ENCODE peak calls at places on chromosome 1, in ten cellular contexts. I is AG10803, E is foreskin fibroblast, L is upper lobe of right lung, F is left ventricle myocardium inferior, S is PC-3, U is ascending aorta, P is psoas muscle, J is neural crest cell, V is transverse colon. H is an unnamed sample.
A peak's percentile ranks its signal among the peaks of the same experiment; 100 is the strongest.

GRCh38 chr1:86507935-86508582 is 38.8 kb upstream of the CLCA4 start:
- DNase-seq in I (peak; percentile 60), E (peak; percentile 69), L (no peak), F (no peak), S (peak; percentile 50), U (no peak), P (no peak), J (no peak), V (no peak), H (peak; percentile 40)

GRCh38 chr1:223834660-223835263 is 11.0 kb downstream of the TP53BP2 start:
- DNase-seq in I (peak; percentile 65), E (peak; percentile 80), L (no peak), F (no peak), S (peak; percentile 63), U (no peak), P (no peak), J (no peak), V (no peak), H (peak; percentile 50)

GRCh38 chr1:30720271-30721223 is 2.8 kb downstream of the MATN1 start:
- DNase-seq in I (no peak), E (no peak), L (no peak), F (no peak), S (no peak), U (no peak), P (no peak), J (no peak), V (no peak), H (no peak)

GRCh38 chr1:232912845-232913580 is 37.4 kb upstream of the NTPCR start:
- DNase-seq in I (no peak), E (no peak), L (no peak), F (no peak), S (no peak), U (no peak), P (no peak), J (no peak), V (no peak), H (no peak)

GRCh38 chr1:228095938-228096337 is 7.2 kb downstream of the C1orf35 start:
- DNase-seq in I (no peak), E (no peak), L (no peak), F (no peak), S (no peak), U (no peak), P (peak; percentile 30), J (no peak), V (no peak), H (no peak)

GRCh38 chr1:224259986-224260385 is 70.0 kb downstream of the NVL start:
- DNase-seq in I (peak; percentile 3), E (peak; percentile 20), L (no peak), F (no peak), S (peak; percentile 78), U (no peak), P (no peak), J (no peak), V (no peak), H (no peak)

GRCh38 chr1:168760781-168761180 is 31.8 kb upstream of the DPT start:
- DNase-seq in I (no peak), E (no peak), L (no peak), F (no peak), S (no peak), U (no peak), P (no peak), J (no peak), V (no peak), H (no peak)

GRCh38 chr1:35062518-35063196 is 16.5 kb upstream of the ZMYM1 start:
- DNase-seq in I (no peak), E (peak; percentile 13), L (no peak), F (no peak), S (peak; percentile 55), U (no peak), P (no peak), J (no peak), V (no peak), H (peak; percentile 53)

GRCh38 chr1:208132287-208132882 is 111.8 kb downstream of the PLXNA2 start:
- DNase-seq in I (peak; percentile 74), E (peak; percentile 85), L (peak; percentile 92), F (peak; percentile 84), S (peak; percentile 93), U (peak; percentile 78), P (peak; percentile 93), J (peak; percentile 70), V (peak; percentile 94), H (peak; percentile 96)

GRCh38 chr1:154966111-154966510 is 4.4 kb downstream of the SHC1 start:
- DNase-seq in I (no peak), E (no peak), L (no peak), F (no peak), S (no peak), U (no peak), P (no peak), J (no peak), V (no peak), H (no peak)

GRCh38 chr1:223776075-223776814 is 63.9 kb downstream of the CAPN2 start:
- DNase-seq in I (peak; percentile 69), E (peak; percentile 81), L (no peak), F (no peak), S (peak; percentile 97), U (peak; percentile 66), P (no peak), J (no peak), V (no peak), H (peak; percentile 95)

GRCh38 chr1:27018316-27018715 is 5.7 kb upstream of the TENT5B start:
- DNase-seq in I (no peak), E (no peak), L (no peak), F (no peak), S (no peak), U (no peak), P (no peak), J (no peak), V (no peak), H (no peak)

GRCh38 chr1:56409112-56409691 is 170.2 kb downstream of the PLPP3 start:
- DNase-seq in I (peak; percentile 33), E (no peak), L (peak; percentile 79), F (peak; percentile 27), S (peak; percentile 58), U (no peak), P (peak; percentile 61), J (no peak), V (peak; percentile 72), H (peak; percentile 47)

GRCh38 chr1:221994939-221995338 is 253.1 kb upstream of the DUSP10 start:
- DNase-seq in I (peak; percentile 84), E (peak; percentile 85), L (no peak), F (no peak), S (no peak), U (no peak), P (no peak), J (no peak), V (no peak), H (no peak)

GRCh38 chr1:30412241-30413110 is 310.9 kb downstream of the MATN1 start:
- DNase-seq in I (no peak), E (no peak), L (peak; percentile 50), F (no peak), S (no peak), U (peak; percentile 39), P (no peak), J (no peak), V (no peak), H (peak; percentile 8)

GRCh38 chr1:92298213-92298572 is 594 bp downstream of the GLMN start:
- DNase-seq in I (peak; percentile 7), E (no peak), L (no peak), F (no peak), S (no peak), U (no peak), P (no peak), J (no peak), V (no peak), H (no peak)
- TF ChIP-seq CTCF in I (peak; percentile 42), E (no peak), L (no peak), F (no peak), S (peak; percentile 38), U (no peak), P (no peak), J (peak; percentile 58), V (no peak), H (peak; percentile 9)

GRCh38 chr1:204576422-204576821 is 60.2 kb downstream of the MDM4 start:
- DNase-seq in I (no peak), E (no peak), L (no peak), F (no peak), S (no peak), U (no peak), P (no peak), J (no peak), V (no peak), H (no peak)
- TF ChIP-seq CTCF in I (no peak), E (no peak), L (no peak), F (no peak), S (no peak), U (no peak), P (no peak), J (peak; percentile 23), V (no peak), H (no peak)

GRCh38 chr1:162036156-162036555 is 12.5 kb upstream of the OLFML2B start:
- DNase-seq in I (peak; percentile 64), E (peak; percentile 66), L (no peak), F (no peak), S (no peak), U (no peak), P (no peak), J (no peak), V (no peak), H (no peak)

GRCh38 chr1:162038624-162039023 is 15.0 kb upstream of the OLFML2B start:
- DNase-seq in I (no peak), E (no peak), L (no peak), F (no peak), S (no peak), U (no peak), P (no peak), J (no peak), V (no peak), H (no peak)

GRCh38 chr1:162035241-162035640 is 11.6 kb upstream of the OLFML2B start:
- DNase-seq in I (no peak), E (no peak), L (no peak), F (no peak), S (peak; percentile 72), U (no peak), P (no peak), J (no peak), V (no peak), H (peak; percentile 89)

GRCh38 chr1:162042361-162042760 is 18.7 kb upstream of the OLFML2B start:
- DNase-seq in I (no peak), E (no peak), L (no peak), F (no peak), S (no peak), U (no peak), P (no peak), J (no peak), V (no peak), H (no peak)

DNA sequence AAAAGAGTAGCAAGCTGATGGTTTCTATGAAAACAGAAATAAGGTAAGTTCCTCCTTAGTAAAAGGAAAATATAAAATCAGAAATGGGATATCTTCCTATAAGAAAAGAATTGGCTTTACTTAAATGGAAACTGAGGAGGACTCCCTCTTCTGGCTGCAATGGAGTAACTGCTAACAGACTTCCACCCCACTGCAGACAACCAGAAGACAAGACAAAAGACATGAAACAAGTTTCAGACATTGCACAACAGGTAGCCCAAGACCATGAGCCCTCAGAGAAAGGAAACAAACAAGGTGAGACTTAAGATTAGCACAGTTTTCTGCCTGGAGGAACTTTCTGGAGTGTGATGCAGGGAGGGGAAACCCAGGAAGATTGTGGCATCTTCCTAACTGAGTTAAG is 17.0 kb upstream of the OLFML2B start:
- DNase-seq in I (peak; percentile 54), E (peak; percentile 65), L (no peak), F (no peak), S (peak; percentile 58), U (no peak), P (no peak), J (no peak), V (no peak), H (peak; percentile 67)
- TF ChIP-seq CTCF in I (peak; percentile 68), E (peak; percentile 70), L (no peak), F (peak; percentile 42), S (peak; percentile 80), U (no peak), P (no peak), J (peak; percentile 50), V (peak; percentile 21), H (peak; percentile 23)

GRCh38 chr1:196933531-196934189 is 9.9 kb upstream of the CFHR2 start:
- DNase-seq in I (no peak), E (no peak), L (no peak), F (no peak), S (no peak), U (no peak), P (peak; percentile 38), J (no peak), V (no peak), H (no peak)
- TF ChIP-seq CTCF in I (no peak), E (no peak), L (no peak), F (no peak), S (no peak), U (no peak), P (no peak), J (no peak), V (no peak), H (no peak)